ENCODE peak calls at places on chromosomes 5 and 9, in five cellular contexts. K is naive thymus-derived CD4-positive, alpha-beta T cell; S is CD4-positive, alpha-beta memory T cell; F is mucosa of descending colon; D is prostate gland. P is an unnamed sample. For H3K4me1, the result is how much of the 10 kb centered on the place peaks cover.

GRCh38 chr5:87390576-87391199 is 22.0 kb downstream of the CCNH start:
- DNase-seq in D (no peak), F (no peak), S (no peak), K (no peak), P (no peak)

GRCh38 chr9:116288658-116289057 is 135.1 kb downstream of the PAPPA start:
- DNase-seq in D (no peak), F (no peak), S (no peak), K (no peak), P (no peak)

GRCh38 chr5:37774912-37775483 is 64.8 kb downstream of the GDNF start:
- DNase-seq in F (no peak), K (no peak), S (no peak), D (no peak), P (no peak)

GRCh38 chr9:98764351-98764750 is 32.0 kb downstream of the ANKS6 start:
- DNase-seq in K (no peak), S (no peak), F (no peak), D (no peak), P (no peak)

GRCh38 chr5:45800331-45800730 is 104.2 kb upstream of the HCN1 start:
- DNase-seq in F (no peak), S (no peak), K (no peak), D (no peak), P (no peak)

GRCh38 chr5:149747833-149748366 is 17.8 kb downstream of the PPARGC1B start:
- DNase-seq in F (no peak), K (no peak), D (no peak), S (no peak), P (no peak)

GRCh38 chr9:12640021-12640587 is 53.1 kb upstream of the TYRP1 start:
- DNase-seq in F (no peak), K (no peak), S (no peak), D (no peak), P (no peak)

GRCh38 chr5:38673671-38674071 is 117.2 kb upstream of the LIFR start:
- DNase-seq in S (no peak), F (no peak), K (no peak), D (no peak), P (no peak)

GRCh38 chr9:70258692-70259511 is at the start of gene SMC5:
- DNase-seq in F (peak), S (peak), K (peak), D (peak), P (peak)

GRCh38 chr9:105828596-105829213 is 134.4 kb downstream of the TMEM38B start:
- DNase-seq in S (no peak), F (no peak), D (no peak), K (no peak), P (no peak)

GRCh38 chr5:11251242-11251641 is 490.2 kb upstream of the DAP start:
- DNase-seq in F (no peak), K (no peak), D (no peak), S (no peak), P (no peak)

GRCh38 chr5:159975462-159976019 is 33.4 kb upstream of the TTC1 start:
- DNase-seq in K (no peak), S (no peak), D (no peak), F (no peak), P (no peak)

GRCh38 chr9:70340572-70340971 is 73.9 kb downstream of the KLF9 start:
- DNase-seq in S (peak), K (no peak), D (no peak), F (no peak), P (no peak)

GRCh38 chr9:103168254-103168653 is 173.1 kb downstream of the CYLC2 start:
- DNase-seq in K (no peak), F (no peak), D (no peak), S (no peak), P (no peak)

GRCh38 chr5:78503958-78504357 is 143.5 kb downstream of the SCAMP1 start:
- DNase-seq in F (no peak), K (no peak), D (no peak), S (no peak), P (no peak)

GRCh38 chr9:13933268-13933656 is 380.7 kb downstream of the NFIB start:
- DNase-seq in S (no peak), K (no peak), D (no peak), F (no peak), P (no peak)

GRCh38 chr5:122726990-122727616 is 47.8 kb upstream of the SNX2 start:
- DNase-seq in D (no peak), K (no peak), S (no peak), F (no peak), P (no peak)

DNA sequence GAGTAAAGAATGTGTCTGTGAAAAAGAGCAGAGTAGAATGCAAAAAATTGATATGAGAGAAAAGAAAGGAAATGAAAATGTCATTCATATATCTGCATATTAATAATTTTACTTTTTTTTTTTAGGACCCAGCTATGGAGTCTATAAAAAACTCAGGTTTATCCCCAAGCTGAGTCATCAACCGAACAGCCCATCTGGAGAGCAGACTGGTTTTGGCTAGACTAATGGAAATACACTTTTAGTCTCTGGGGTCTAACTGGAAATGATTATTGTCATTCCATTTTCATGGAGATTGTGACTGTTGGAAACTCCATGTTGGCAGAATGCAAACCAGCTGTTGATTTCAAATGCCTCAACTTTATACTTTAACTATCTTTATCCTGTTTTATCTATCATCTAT is 28.7 kb downstream of the ANXA1 start:
- DNase-seq in S (no peak), D (no peak), F (no peak), K (no peak), P (no peak)
- H3K4me1 ChIP-seq in S (under half), D (under half), F (under half), K (under half), P (under half)

DNA sequence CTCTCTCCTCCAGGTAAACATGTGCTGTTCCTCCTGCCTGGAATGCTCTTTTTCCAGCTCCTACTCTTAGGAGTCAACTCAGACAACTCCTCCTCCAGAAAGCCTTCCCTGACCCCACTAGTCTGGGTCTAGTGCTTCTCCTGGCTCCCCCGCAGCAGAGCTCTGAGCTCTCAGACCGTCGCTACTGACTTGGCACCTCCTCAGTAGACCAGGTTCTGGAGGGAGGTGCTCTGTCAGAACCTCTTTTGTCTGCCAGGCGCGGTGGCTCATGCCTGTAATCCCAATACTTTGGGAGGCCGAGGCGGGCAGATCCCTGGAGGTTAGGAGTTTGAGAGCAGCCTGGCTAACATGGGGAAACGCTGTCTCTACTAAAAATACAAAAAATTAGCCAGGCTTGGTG is 3.4 kb downstream of the LRRC8A start:
- DNase-seq in D (no peak), F (no peak), S (no peak), K (no peak), P (no peak)
- H3K4me1 ChIP-seq in D (under half), F (under half), S (under half), K (under half), P (under half)

DNA sequence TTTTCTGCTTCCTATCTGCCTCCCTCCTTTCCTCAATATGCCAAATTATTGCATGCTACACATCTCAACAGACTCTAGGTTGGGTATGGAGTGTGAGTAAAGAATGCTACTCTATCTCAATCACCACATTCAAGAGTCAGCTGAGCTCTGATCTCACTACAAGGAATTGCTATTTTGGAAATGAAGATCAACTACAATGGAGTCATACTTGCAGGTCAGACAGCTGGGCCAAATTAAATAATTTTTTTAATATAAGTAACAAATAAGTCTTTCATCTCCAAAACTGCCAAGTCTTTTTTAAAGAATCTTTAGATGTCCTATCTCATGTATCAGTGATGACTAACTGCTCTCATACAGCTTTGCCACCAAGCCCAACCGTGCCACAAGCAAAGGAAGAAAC is 64.0 kb downstream of the DEPDC1B start:
- DNase-seq in S (no peak), F (no peak), D (no peak), K (no peak), P (no peak)
- H3K4me1 ChIP-seq in S (under half), F (under half), D (under half), K (under half), P (under half)

GRCh38 chr9:127263664-127264063 is 910 bp upstream of the GARNL3 start:
- DNase-seq in F (no peak), K (no peak), S (no peak), D (peak), P (no peak)
- H3K4me1 ChIP-seq in F (under half), K (under half), S (under half), D (under half), P (under half)

GRCh38 chr5:98933446-98934072 is 4.8 kb upstream of the CHD1 start:
- DNase-seq in S (peak), K (no peak), F (no peak), D (no peak), P (no peak)

GRCh38 chr5:98929982-98930355 is 1.2 kb upstream of the CHD1 start:
- DNase-seq in K (no peak), D (no peak), F (peak), S (no peak), P (no peak)

GRCh38 chr5:98929123-98929981 is 545 bp upstream of the CHD1 start:
- DNase-seq in S (peak), F (peak), K (peak), D (peak), P (peak)

GRCh38 chr5:98928802-98929122 is at the start of gene CHD1:
- DNase-seq in S (peak), K (peak), F (peak), D (peak), P (peak)

GRCh38 chr5:98930972-98931762 is 2.4 kb upstream of the CHD1 start:
- DNase-seq in K (no peak), S (no peak), D (no peak), F (no peak), P (no peak)
- H3K4me1 ChIP-seq in K (under half), S (half or more), D (under half), F (under half), P (half or more)